ENCODE peak calls at places on chromosomes 11 and 22, in five cellular contexts. L, H, X, U and O are unnamed samples.

GRCh38 chr11:46120711-46121327 is 435 bp downstream of the PHF21A start:
- DNase-seq in H (peak; percentile 80), X (peak; percentile 49), U (no peak), L (peak; percentile 35), O (no peak)

GRCh38 chr11:85440273-85440672 is 186.9 kb downstream of the DLG2 start:
- DNase-seq in U (no peak), X (peak; percentile 20), L (no peak), H (no peak), O (no peak)

GRCh38 chr11:9855579-9856260 is 191.8 kb downstream of the SWAP70 start:
- DNase-seq in H (no peak), X (no peak), L (no peak), U (no peak), O (no peak)

GRCh38 chr11:1925373-1926155 is 6.1 kb downstream of the TNNT3 start:
- DNase-seq in L (no peak), H (no peak), U (no peak), X (no peak), O (peak; percentile 80)

GRCh38 chr11:103587951-103588788 is 448.3 kb upstream of the DDI1 start:
- DNase-seq in X (no peak), U (no peak), L (no peak), H (no peak), O (no peak)

GRCh38 chr11:113901141-113901540 is 3.5 kb upstream of the HTR3B start:
- DNase-seq in X (no peak), U (no peak), L (no peak), H (no peak), O (no peak)

GRCh38 chr22:25134028-25134427 is 65.6 kb upstream of the CRYBB3 start:
- DNase-seq in U (no peak), X (peak; percentile 73), L (no peak), H (peak; percentile 68), O (no peak)

GRCh38 chr11:86949995-86950993 is 4.9 kb downstream of the FZD4 start:
- DNase-seq in X (no peak), L (no peak), H (no peak), U (no peak), O (no peak)

GRCh38 chr11:93633835-93634234 is 27.6 kb upstream of the CEP295 start:
- DNase-seq in H (no peak), X (no peak), U (no peak), L (no peak), O (no peak)

GRCh38 chr11:119196833-119197483 is 9.2 kb upstream of the CBL start:
- DNase-seq in X (peak; percentile 87), L (peak; percentile 56), U (peak; percentile 46), H (peak; percentile 77), O (no peak)

GRCh38 chr22:28716686-28717085 is 24.9 kb downstream of the CHEK2 start:
- DNase-seq in H (no peak), U (no peak), L (no peak), X (no peak), O (no peak)

GRCh38 chr11:28339488-28339887 is 231.3 kb downstream of the METTL15 start:
- DNase-seq in H (no peak), X (no peak), U (no peak), L (no peak), O (no peak)

GRCh38 chr11:115676206-115676605 is 172.0 kb upstream of the CADM1 start:
- DNase-seq in X (no peak), H (peak; percentile 20), U (no peak), L (no peak), O (no peak)

GRCh38 chr11:77473001-77473800 is 693 bp downstream of the PAK1 start:
- DNase-seq in U (peak; percentile 62), X (peak; percentile 61), H (peak; percentile 72), L (no peak), O (no peak)

GRCh38 chr11:63670738-63671321 is 346 bp downstream of the ATL3 start:
- DNase-seq in X (peak; percentile 64), L (peak; percentile 57), H (peak; percentile 77), U (no peak), O (no peak)

GRCh38 chr11:20025331-20025840 is 134.9 kb downstream of the DBX1 start:
- DNase-seq in U (no peak), H (no peak), L (no peak), X (no peak), O (no peak)

GRCh38 chr11:28976012-28976800 is 868.0 kb downstream of the METTL15 start:
- DNase-seq in X (no peak), H (no peak), L (no peak), U (no peak), O (no peak)

GRCh38 chr11:123137496-123138270 is 57.4 kb downstream of the CLMP start:
- DNase-seq in H (peak; percentile 93), X (peak; percentile 48), U (no peak), L (peak; percentile 83), O (peak; percentile 93)
- TF ChIP-seq CTCF in H (no peak), X (no peak), U (no peak), L (no peak), O (peak; percentile 57)

GRCh38 chr22:48376428-48376827 is 1451.2 kb downstream of the BRD1 start:
- DNase-seq in U (no peak), L (no peak), H (no peak), X (no peak), O (peak; percentile 14)
- TF ChIP-seq CTCF in U (no peak), L (no peak), H (no peak), X (no peak), O (no peak)

GRCh38 chr11:117479372-117479771 is 151.7 kb downstream of the CEP164 start:
- DNase-seq in L (no peak), H (no peak), X (peak; percentile 27), U (no peak), O (no peak)
- TF ChIP-seq CTCF in L (no peak), H (no peak), X (peak; percentile 23), U (peak; percentile 28), O (peak; percentile 13)

DNA sequence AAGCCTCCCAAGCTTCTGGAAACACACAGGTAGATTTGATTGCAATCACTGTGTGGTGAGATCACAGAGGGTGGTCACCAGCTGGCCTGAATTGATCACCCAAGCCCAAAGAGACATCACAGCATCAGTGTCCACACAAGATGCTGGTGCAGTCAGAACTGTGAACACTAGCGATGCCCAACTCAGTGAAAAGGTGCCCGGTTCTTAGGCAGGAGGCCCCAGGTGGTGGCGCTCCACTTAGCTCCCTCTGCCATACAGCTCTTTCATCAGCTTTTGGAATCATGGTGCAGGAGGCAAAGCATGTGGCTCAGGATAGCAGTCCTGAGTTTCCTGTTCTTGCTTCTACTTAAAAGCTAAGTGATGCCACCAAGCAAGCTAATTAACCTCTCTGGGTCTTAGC is 11.1 kb downstream of the DGCR2 start:
- DNase-seq in U (no peak), L (no peak), H (no peak), X (no peak), O (peak; percentile 33)
- TF ChIP-seq CTCF in U (no peak), L (no peak), H (no peak), X (no peak), O (no peak)

GRCh38 chr11:18472587-18472986 is 16.9 kb downstream of the LDHAL6A start:
- DNase-seq in H (no peak), U (no peak), L (no peak), X (no peak), O (no peak)

GRCh38 chr11:18463439-18463838 is 7.8 kb downstream of the LDHAL6A start:
- DNase-seq in U (no peak), H (no peak), L (no peak), X (no peak), O (no peak)

GRCh38 chr11:18466402-18466801 is 10.7 kb downstream of the LDHAL6A start:
- DNase-seq in H (no peak), L (no peak), X (no peak), U (no peak), O (no peak)

GRCh38 chr11:18471995-18472394 is 16.3 kb downstream of the LDHAL6A start:
- DNase-seq in H (no peak), L (no peak), U (no peak), X (no peak), O (no peak)

GRCh38 chr11:18468962-18469361 is 13.3 kb downstream of the LDHAL6A start:
- DNase-seq in X (no peak), H (no peak), L (no peak), U (no peak), O (no peak)
- TF ChIP-seq CTCF in X (no peak), H (no peak), L (no peak), U (no peak), O (no peak)

DNA sequence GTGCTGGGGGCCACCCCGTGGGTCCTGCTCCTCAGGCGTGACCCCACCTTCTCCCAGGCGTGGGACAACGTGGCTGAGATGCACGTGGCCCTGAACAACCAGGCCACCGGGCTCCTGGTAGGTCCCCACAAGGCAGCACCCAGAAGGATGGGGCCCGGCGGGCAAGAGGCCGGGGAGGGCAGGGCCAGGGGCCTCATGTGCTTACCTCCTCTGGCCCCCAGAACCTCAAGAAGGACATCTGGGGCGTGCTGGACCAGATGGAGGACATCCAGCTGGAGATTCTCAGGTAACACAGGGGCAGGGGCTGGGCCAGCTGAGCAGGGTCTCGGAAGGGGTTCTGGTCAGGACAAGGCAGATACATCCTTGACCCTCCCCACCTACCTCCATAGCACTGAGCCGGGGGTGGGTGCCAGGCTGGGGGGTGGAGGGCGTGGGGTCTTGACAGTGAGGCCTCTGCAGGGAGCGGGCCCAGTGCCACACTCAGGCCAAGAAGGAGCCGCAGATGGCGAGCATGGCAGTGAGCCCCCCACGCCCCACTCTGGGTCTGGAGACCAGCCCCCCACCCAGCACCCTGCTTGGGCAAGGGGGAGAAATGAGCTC is 186.3 kb downstream of the IGLL1 start:
- DNase-seq in H (peak; percentile 53), L (peak; percentile 12), U (no peak), X (no peak), O (peak; percentile 84)
- TF ChIP-seq CTCF in H (no peak), L (no peak), U (no peak), X (no peak), O (no peak)

DNA sequence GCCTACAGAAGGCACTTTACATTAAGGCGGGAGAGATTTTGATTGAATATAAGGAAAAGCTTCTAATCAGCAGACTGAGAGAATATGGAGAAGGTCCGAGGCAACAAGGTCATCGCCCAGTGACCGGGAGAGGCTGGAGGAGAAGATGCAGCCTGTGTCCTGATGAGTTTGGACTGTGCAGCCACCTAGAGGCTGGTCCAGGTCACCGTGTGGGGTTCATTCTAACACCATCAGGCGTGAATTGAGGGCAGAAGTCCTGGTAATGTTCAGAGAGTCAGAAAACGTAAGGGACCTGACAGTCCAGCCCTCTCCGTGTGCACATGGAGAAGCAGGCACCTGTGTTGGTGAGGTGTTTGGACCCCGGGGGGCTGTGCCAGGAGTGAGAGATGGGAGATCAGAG is 102.7 kb downstream of the FEZ1 start:
- DNase-seq in H (peak; percentile 24), L (no peak), X (no peak), U (no peak), O (no peak)
- TF ChIP-seq CTCF in H (no peak), L (no peak), X (no peak), U (no peak), O (no peak)

GRCh38 chr11:74604311-74604710 is 11.9 kb downstream of the POLD3 start:
- DNase-seq in L (no peak), X (no peak), H (no peak), U (no peak), O (no peak)

GRCh38 chr11:74605403-74605802 is 13.0 kb downstream of the POLD3 start:
- DNase-seq in L (no peak), X (no peak), U (no peak), H (no peak), O (no peak)

GRCh38 chr11:74602637-74603591 is 10.5 kb downstream of the POLD3 start:
- DNase-seq in X (no peak), H (no peak), L (no peak), U (no peak), O (no peak)
- TF ChIP-seq CTCF in X (no peak), H (no peak), L (no peak), U (no peak), O (no peak)